ENCODE peak calls at places on chromosomes 12 and 14, in ten cellular contexts. J is pulmonary artery endothelial cell; Y is HL-60; L is frontal cortex; C is AG20443; P is H7; G is CD8-positive, alpha-beta T cell; I is aorta; O is NCI-H1436; H is activated T-cell treated with anti-CD3 and anti-CD28 coated beads, Interleukin-2, amount 50 U/mL, for 72 hours. A is an unnamed sample.

GRCh38 chr14:60935283-60935682 is 45.6 kb downstream of the TRMT5 start:
- DNase-seq in G (no peak), O (no peak), C (no peak), J (no peak), H (no peak), L (no peak), Y (no peak), I (no peak), P (no peak), A (no peak)

GRCh38 chr12:62720661-62721330 is 214.2 kb downstream of the PPM1H start:
- DNase-seq in J (no peak), L (no peak), H (no peak), P (no peak), G (no peak), I (no peak), Y (no peak), C (peak; percentile 59), O (no peak), A (no peak)

GRCh38 chr12:51527872-51528271 is 63.2 kb upstream of the SCN8A start:
- DNase-seq in J (no peak), O (no peak), I (no peak), G (no peak), Y (no peak), H (no peak), P (no peak), L (no peak), C (no peak), A (no peak)

GRCh38 chr14:71166434-71166833 is 259.2 kb downstream of the PCNX1 start:
- DNase-seq in O (peak; percentile 29), I (no peak), P (peak; percentile 85), L (peak; percentile 46), J (peak; percentile 7), H (no peak), C (peak; percentile 86), Y (no peak), G (no peak), A (no peak)

GRCh38 chr12:70448371-70448770 is 82.3 kb downstream of the KCNMB4 start:
- DNase-seq in O (no peak), Y (no peak), I (no peak), P (no peak), C (no peak), L (no peak), G (no peak), J (no peak), H (no peak), A (no peak)

GRCh38 chr12:123967121-123967586 is 5.5 kb downstream of the CCDC92 start:
- DNase-seq in H (no peak), J (no peak), P (no peak), Y (no peak), I (no peak), C (no peak), G (no peak), L (no peak), O (no peak), A (no peak)

GRCh38 chr14:52716160-52716559 is 9.2 kb downstream of the PSMC6 start:
- DNase-seq in L (no peak), C (no peak), J (no peak), O (no peak), P (no peak), G (no peak), Y (no peak), H (no peak), I (no peak), A (no peak)

GRCh38 chr12:1429980-1430379 is 164.4 kb downstream of the FBXL14 start:
- DNase-seq in I (no peak), O (no peak), L (no peak), H (no peak), C (peak; percentile 85), J (no peak), G (no peak), Y (peak; percentile 36), P (no peak), A (no peak)

GRCh38 chr12:77493311-77493710 is 337.4 kb upstream of the NAV3 start:
- DNase-seq in P (no peak), I (no peak), Y (no peak), C (peak; percentile 28), L (no peak), J (no peak), H (no peak), G (no peak), O (no peak), A (peak; percentile 58)

GRCh38 chr12:109663766-109664165 is 49.9 kb upstream of the FAM222A start:
- DNase-seq in H (no peak), J (no peak), G (no peak), Y (no peak), L (no peak), P (no peak), I (no peak), C (no peak), O (no peak), A (no peak)

GRCh38 chr12:131586269-131586668 is 124.6 kb upstream of the SFSWAP start:
- DNase-seq in H (no peak), J (no peak), P (no peak), I (no peak), O (no peak), L (no peak), Y (no peak), C (no peak), G (no peak), A (no peak)

GRCh38 chr12:922297-922696 is 27.2 kb downstream of the RAD52 start:
- DNase-seq in C (no peak), P (no peak), J (no peak), I (no peak), G (no peak), H (no peak), L (no peak), Y (no peak), O (no peak), A (no peak)

GRCh38 chr12:12510141-12510540 is 52.5 kb downstream of the DUSP16 start:
- DNase-seq in C (peak; percentile 56), I (no peak), L (no peak), P (no peak), O (no peak), Y (no peak), H (no peak), J (no peak), G (no peak), A (no peak)

GRCh38 chr12:20264608-20265114 is 103.7 kb upstream of the PDE3A start:
- DNase-seq in P (peak; percentile 64), L (no peak), J (no peak), O (no peak), G (no peak), C (no peak), Y (no peak), I (no peak), H (no peak), A (peak; percentile 66)

GRCh38 chr12:99259040-99259934 is 388.3 kb upstream of the GARIN6 start:
- DNase-seq in H (no peak), Y (no peak), I (no peak), G (no peak), O (no peak), L (no peak), C (no peak), J (no peak), P (peak; percentile 17), A (peak; percentile 39)

GRCh38 chr12:12384601-12385321 is 27.9 kb downstream of the BORCS5 start:
- DNase-seq in G (peak; percentile 6), P (peak; percentile 48), J (no peak), H (peak; percentile 71), I (no peak), Y (no peak), L (no peak), O (no peak), C (no peak), A (peak; percentile 56)

GRCh38 chr12:99057670-99058069 is 412.6 kb downstream of the APAF1 start:
- DNase-seq in P (no peak), H (no peak), O (no peak), I (no peak), L (no peak), Y (no peak), C (no peak), G (no peak), J (no peak), A (no peak)

GRCh38 chr12:95959107-95959506 is 16.0 kb downstream of the AMDHD1 start:
- DNase-seq in J (no peak), G (no peak), C (peak; percentile 28), H (no peak), L (no peak), O (peak; percentile 0), I (no peak), Y (no peak), P (peak; percentile 37), A (peak; percentile 54)

GRCh38 chr14:22520235-22520634 is 68.8 kb downstream of the DAD1 start:
- DNase-seq in O (no peak), J (no peak), I (no peak), H (no peak), L (no peak), Y (no peak), P (no peak), C (peak; percentile 21), G (no peak), A (no peak)

GRCh38 chr12:47481041-47481440 is 224.8 kb downstream of the RPAP3 start:
- DNase-seq in L (no peak), P (no peak), I (no peak), G (no peak), Y (no peak), O (no peak), H (no peak), C (no peak), J (no peak), A (no peak)

GRCh38 chr12:69936214-69936731 is 111.2 kb downstream of the MYRFL start:
- DNase-seq in J (no peak), G (no peak), O (no peak), C (no peak), I (no peak), H (no peak), P (peak; percentile 65), L (no peak), Y (no peak), A (peak; percentile 94)

GRCh38 chr12:51065530-51065929 is 17.4 kb downstream of the LETMD1 start:
- DNase-seq in I (no peak), C (no peak), Y (no peak), J (no peak), P (no peak), O (no peak), H (no peak), L (no peak), G (no peak), A (no peak)

GRCh38 chr12:64255249-64255648 is 33.2 kb upstream of the KICS2 start:
- DNase-seq in O (no peak), Y (no peak), J (no peak), H (no peak), G (no peak), C (no peak), P (no peak), L (no peak), I (no peak), A (no peak)

GRCh38 chr12:93145086-93145485 is 216.0 kb upstream of the EEA1 start:
- DNase-seq in J (no peak), L (no peak), G (no peak), C (peak; percentile 32), H (no peak), O (no peak), P (no peak), I (no peak), Y (no peak), A (no peak)

GRCh38 chr12:26473291-26473690 is 277.9 kb downstream of the SSPN start:
- DNase-seq in P (no peak), C (peak; percentile 35), G (no peak), H (no peak), I (no peak), L (no peak), O (no peak), Y (peak; percentile 30), J (no peak), A (no peak)

GRCh38 chr14:99041141-99041819 is 230.7 kb downstream of the BCL11B start:
- DNase-seq in G (no peak), J (no peak), Y (no peak), P (no peak), C (peak; percentile 42), I (no peak), H (no peak), O (no peak), L (no peak), A (no peak)

GRCh38 chr12:59834659-59835474 is 239.0 kb downstream of the SLC16A7 start:
- DNase-seq in G (no peak), C (peak; percentile 13), Y (peak; percentile 2), J (no peak), H (peak; percentile 3), O (peak; percentile 3), I (no peak), L (no peak), P (peak; percentile 7), A (peak; percentile 37)

GRCh38 chr14:85243306-85243705 is 286.6 kb upstream of the FLRT2 start:
- DNase-seq in G (no peak), P (no peak), I (no peak), C (no peak), Y (no peak), L (no peak), J (no peak), H (no peak), O (no peak), A (no peak)

A was measured in mesendoderm.